ENCODE peak calls at places on chromosomes 13 and 19, in four cellular contexts. One of them, this sample, is unnamed.

GRCh38 chr19:43688059-43688763 is 18.2 kb upstream of the PLAUR start:
- DNase-seq in AG04450: no peak
- DNase-seq in WERI-Rb-1: no peak
- DNase-seq in adrenal gland: no peak
- DNase-seq in this sample: no peak

GRCh38 chr13:42720116-42720857 is 61.1 kb upstream of the FAM216B start:
- DNase-seq in adrenal gland: peak
- DNase-seq in WERI-Rb-1: no peak
- DNase-seq in AG04450: peak
- DNase-seq in this sample: peak

GRCh38 chr13:82758056-82758455 is 1124.2 kb downstream of the SLITRK1 start:
- DNase-seq in AG04450: no peak
- DNase-seq in WERI-Rb-1: peak
- DNase-seq in adrenal gland: peak
- DNase-seq in this sample: peak

GRCh38 chr13:37657134-37657533 is 58.6 kb upstream of the POSTN start:
- DNase-seq in adrenal gland: no peak
- DNase-seq in WERI-Rb-1: no peak
- DNase-seq in AG04450: no peak
- DNase-seq in this sample: peak

GRCh38 chr19:14418743-14419037 is 451 bp downstream of the DDX39A start:
- DNase-seq in WERI-Rb-1: no peak
- DNase-seq in adrenal gland: no peak
- DNase-seq in AG04450: no peak
- DNase-seq in this sample: no peak

GRCh38 chr19:18415177-18415867 is 3.9 kb upstream of the SSBP4 start:
- DNase-seq in adrenal gland: peak
- DNase-seq in AG04450: no peak
- DNase-seq in WERI-Rb-1: no peak
- DNase-seq in this sample: no peak

GRCh38 chr13:114078501-114079451 is 53.6 kb downstream of the RASA3 start:
- DNase-seq in AG04450: no peak
- DNase-seq in adrenal gland: peak
- DNase-seq in WERI-Rb-1: no peak
- DNase-seq in this sample: peak

GRCh38 chr13:113588394-113589111 is 4.0 kb downstream of the TFDP1 start:
- DNase-seq in WERI-Rb-1: peak
- DNase-seq in adrenal gland: no peak
- DNase-seq in AG04450: no peak
- DNase-seq in this sample: no peak

GRCh38 chr19:7781157-7781556 is 18.1 kb downstream of the CLEC4M start:
- DNase-seq in AG04450: no peak
- DNase-seq in adrenal gland: no peak
- DNase-seq in WERI-Rb-1: no peak
- DNase-seq in this sample: no peak

GRCh38 chr13:82216165-82216564 is 1666.1 kb downstream of the SLITRK1 start:
- DNase-seq in WERI-Rb-1: no peak
- DNase-seq in AG04450: no peak
- DNase-seq in adrenal gland: no peak
- DNase-seq in this sample: no peak

GRCh38 chr13:35342440-35342839 is 134.0 kb downstream of the MAB21L1 start:
- DNase-seq in WERI-Rb-1: no peak
- DNase-seq in AG04450: no peak
- DNase-seq in adrenal gland: no peak
- DNase-seq in this sample: no peak

GRCh38 chr19:40599331-40600085 is 1.7 kb upstream of the LTBP4 start:
- DNase-seq in adrenal gland: no peak
- DNase-seq in WERI-Rb-1: no peak
- DNase-seq in AG04450: no peak
- DNase-seq in this sample: no peak

GRCh38 chr19:15173746-15174404 is 26.9 kb downstream of the NOTCH3 start:
- DNase-seq in WERI-Rb-1: peak
- DNase-seq in adrenal gland: no peak
- DNase-seq in AG04450: no peak
- DNase-seq in this sample: no peak

GRCh38 chr13:52001120-52001731 is 10.0 kb downstream of the ATP7B start:
- DNase-seq in adrenal gland: no peak
- DNase-seq in AG04450: peak
- DNase-seq in WERI-Rb-1: no peak
- DNase-seq in this sample: peak

GRCh38 chr13:108859202-108860012 is 230.0 kb downstream of the MYO16 start:
- DNase-seq in adrenal gland: no peak
- DNase-seq in AG04450: peak
- DNase-seq in WERI-Rb-1: no peak
- DNase-seq in this sample: no peak

GRCh38 chr19:17337675-17338439 is 504 bp downstream of the GTPBP3 start:
- DNase-seq in WERI-Rb-1: no peak
- DNase-seq in AG04450: no peak
- DNase-seq in adrenal gland: no peak
- DNase-seq in this sample: peak

GRCh38 chr19:3369337-3370213 is 3.2 kb downstream of the NFIC start:
- DNase-seq in AG04450: no peak
- DNase-seq in adrenal gland: peak
- DNase-seq in WERI-Rb-1: no peak
- DNase-seq in this sample: no peak

GRCh38 chr19:48757741-48758144 is 2.4 kb downstream of the FGF21 start:
- DNase-seq in AG04450: no peak
- DNase-seq in WERI-Rb-1: no peak
- DNase-seq in adrenal gland: no peak
- DNase-seq in this sample: no peak

GRCh38 chr19:48754950-48755645 is at the start of gene FGF21:
- DNase-seq in adrenal gland: no peak
- DNase-seq in WERI-Rb-1: no peak
- DNase-seq in AG04450: no peak
- DNase-seq in this sample: no peak

GRCh38 chr19:48756686-48757085 is 1.4 kb downstream of the FGF21 start:
- DNase-seq in AG04450: no peak
- DNase-seq in adrenal gland: no peak
- DNase-seq in WERI-Rb-1: no peak
- DNase-seq in this sample: no peak

GRCh38 chr19:48757089-48757675 is 1.9 kb downstream of the FGF21 start:
- DNase-seq in WERI-Rb-1: no peak
- DNase-seq in AG04450: no peak
- DNase-seq in adrenal gland: no peak
- DNase-seq in this sample: no peak

DNA sequence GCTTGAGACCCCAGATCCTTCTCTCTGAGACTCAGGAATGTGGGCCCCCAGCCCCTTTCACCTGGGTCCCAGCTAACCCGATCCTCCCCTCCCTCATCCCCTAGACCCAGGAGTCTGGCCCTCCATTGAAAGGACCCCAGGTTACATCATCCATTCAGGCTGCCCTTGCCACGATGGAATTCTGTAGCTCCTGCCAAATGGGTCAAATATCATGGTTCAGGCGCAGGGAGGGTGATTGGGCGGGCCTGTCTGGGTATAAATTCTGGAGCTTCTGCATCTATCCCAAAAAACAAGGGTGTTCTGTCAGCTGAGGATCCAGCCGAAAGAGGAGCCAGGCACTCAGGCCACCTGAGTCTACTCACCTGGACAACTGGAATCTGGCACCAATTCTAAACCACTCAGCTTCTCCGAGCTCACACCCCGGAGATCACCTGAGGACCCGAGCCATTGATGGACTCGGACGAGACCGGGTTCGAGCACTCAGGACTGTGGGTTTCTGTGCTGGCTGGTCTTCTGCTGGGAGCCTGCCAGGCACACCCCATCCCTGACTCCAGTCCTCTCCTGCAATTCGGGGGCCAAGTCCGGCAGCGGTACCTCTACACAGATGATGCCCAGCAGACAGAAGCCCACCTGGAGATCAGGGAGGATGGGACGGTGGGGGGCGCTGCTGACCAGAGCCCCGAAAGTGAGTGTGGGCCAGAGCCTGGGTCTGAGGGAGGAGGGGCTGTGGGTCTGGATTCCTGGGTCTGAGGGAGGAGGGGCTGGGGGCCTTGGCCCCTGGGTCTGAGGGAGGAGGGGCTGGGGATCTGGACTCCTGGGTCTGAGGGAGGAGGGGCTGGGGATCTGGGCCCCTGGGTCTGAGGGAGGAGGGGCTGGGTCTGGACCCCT is 707 bp downstream of the FGF21 start:
- DNase-seq in WERI-Rb-1: no peak
- DNase-seq in adrenal gland: no peak
- DNase-seq in AG04450: no peak
- DNase-seq in this sample: no peak
- H3K27ac ChIP-seq in WERI-Rb-1: no peak
- H3K27ac ChIP-seq in adrenal gland: no peak
- H3K27ac ChIP-seq in AG04450: no peak
- H3K27ac ChIP-seq in this sample: peak

DNA sequence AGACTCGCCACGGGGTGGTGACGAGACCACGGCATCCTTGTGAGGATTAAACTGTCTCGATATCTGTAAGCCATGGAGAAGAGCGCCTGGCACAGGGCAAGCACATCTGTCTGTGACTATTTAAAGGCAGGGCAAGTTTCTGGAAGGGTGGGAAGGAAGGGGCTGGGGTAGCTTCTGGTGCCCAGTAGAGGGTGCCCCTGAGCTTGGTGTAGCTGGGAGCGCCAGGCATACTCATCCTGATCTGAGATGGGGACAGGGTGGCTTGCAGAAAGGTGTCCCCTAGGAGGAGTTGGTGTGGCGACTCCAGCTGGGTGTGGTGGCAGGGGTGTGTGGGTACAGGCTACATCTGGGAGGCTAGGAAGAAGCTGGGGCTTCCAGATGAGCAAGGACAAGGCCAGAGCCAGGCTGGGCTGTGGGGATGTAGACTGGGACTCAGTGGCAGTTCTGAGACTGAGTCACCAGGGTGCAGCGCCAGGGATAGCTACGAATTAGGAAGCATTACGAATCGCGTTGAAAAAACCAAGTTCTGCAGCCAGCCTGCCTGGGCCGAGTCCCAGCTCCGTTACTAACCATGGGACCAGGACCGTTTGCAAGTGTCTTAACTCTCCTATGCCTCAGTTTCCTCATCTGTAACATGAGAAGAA is 23.1 kb upstream of the ASPDH start:
- DNase-seq in adrenal gland: no peak
- DNase-seq in WERI-Rb-1: no peak
- DNase-seq in AG04450: no peak
- DNase-seq in this sample: no peak
- TF ChIP-seq CTCF in adrenal gland: no peak
- TF ChIP-seq CTCF in WERI-Rb-1: no peak
- TF ChIP-seq CTCF in AG04450: no peak
- TF ChIP-seq CTCF in this sample: no peak

GRCh38 chr13:110396913-110397379 is 89.9 kb downstream of the COL4A2 start:
- DNase-seq in WERI-Rb-1: no peak
- DNase-seq in adrenal gland: peak
- DNase-seq in AG04450: peak
- DNase-seq in this sample: peak
- H3K27ac ChIP-seq in WERI-Rb-1: no peak
- H3K27ac ChIP-seq in adrenal gland: peak
- H3K27ac ChIP-seq in AG04450: peak
- H3K27ac ChIP-seq in this sample: peak

GRCh38 chr19:41887711-41888382 is 4.9 kb downstream of the ARHGEF1 start:
- DNase-seq in AG04450: no peak
- DNase-seq in adrenal gland: no peak
- DNase-seq in WERI-Rb-1: no peak
- DNase-seq in this sample: peak
- TF ChIP-seq CTCF in AG04450: no peak
- TF ChIP-seq CTCF in adrenal gland: no peak
- TF ChIP-seq CTCF in WERI-Rb-1: no peak
- TF ChIP-seq CTCF in this sample: no peak

GRCh38 chr19:5943623-5944022 is 29.6 kb downstream of the CAPS start:
- DNase-seq in AG04450: no peak
- DNase-seq in adrenal gland: no peak
- DNase-seq in WERI-Rb-1: no peak
- DNase-seq in this sample: no peak

GRCh38 chr19:5948697-5949564 is 29.0 kb downstream of the RANBP3 start:
- DNase-seq in AG04450: no peak
- DNase-seq in adrenal gland: no peak
- DNase-seq in WERI-Rb-1: no peak
- DNase-seq in this sample: no peak

GRCh38 chr19:5949792-5950305 is 28.1 kb downstream of the RANBP3 start:
- DNase-seq in adrenal gland: no peak
- DNase-seq in AG04450: no peak
- DNase-seq in WERI-Rb-1: no peak
- DNase-seq in this sample: no peak

GRCh38 chr19:5950744-5951143 is 27.2 kb downstream of the RANBP3 start:
- DNase-seq in adrenal gland: no peak
- DNase-seq in WERI-Rb-1: no peak
- DNase-seq in AG04450: no peak
- DNase-seq in this sample: no peak

DNA sequence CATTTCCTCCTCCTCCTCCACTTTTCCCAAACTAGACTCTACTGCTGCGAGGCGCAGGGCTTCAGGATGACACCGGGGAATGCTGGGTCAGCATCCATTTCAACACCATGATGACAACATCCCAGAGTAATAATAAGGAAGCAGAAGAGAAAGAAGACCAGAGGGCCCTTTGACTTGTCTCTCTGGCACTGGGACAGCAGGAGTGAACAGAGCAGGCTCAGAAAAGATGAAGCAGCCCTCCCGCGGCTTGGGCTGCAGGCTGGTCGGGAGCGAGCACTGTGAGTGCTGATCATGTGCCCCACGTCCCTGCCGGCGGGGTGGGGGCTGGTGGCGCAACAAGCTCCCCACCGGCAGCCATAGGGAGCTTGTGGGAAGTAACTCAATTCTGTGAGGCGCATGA is 30.5 kb downstream of the RANBP3 start:
- DNase-seq in AG04450: no peak
- DNase-seq in WERI-Rb-1: no peak
- DNase-seq in adrenal gland: peak
- DNase-seq in this sample: no peak
- H3K27ac ChIP-seq in AG04450: peak
- H3K27ac ChIP-seq in WERI-Rb-1: no peak
- H3K27ac ChIP-seq in adrenal gland: no peak
- H3K27ac ChIP-seq in this sample: peak

GRCh38 chr13:32585625-32586021 is 629 bp upstream of the PDS5B start:
- DNase-seq in adrenal gland: peak
- DNase-seq in AG04450: no peak
- DNase-seq in WERI-Rb-1: no peak
- DNase-seq in this sample: no peak

GRCh38 chr13:32577032-32577431 is 9.2 kb upstream of the PDS5B start:
- DNase-seq in adrenal gland: no peak
- DNase-seq in WERI-Rb-1: no peak
- DNase-seq in AG04450: no peak
- DNase-seq in this sample: no peak

GRCh38 chr13:32582991-32583390 is 3.3 kb upstream of the PDS5B start:
- DNase-seq in adrenal gland: no peak
- DNase-seq in AG04450: no peak
- DNase-seq in WERI-Rb-1: no peak
- DNase-seq in this sample: no peak

GRCh38 chr13:32582281-32582680 is 4.0 kb upstream of the PDS5B start:
- DNase-seq in WERI-Rb-1: no peak
- DNase-seq in AG04450: no peak
- DNase-seq in adrenal gland: no peak
- DNase-seq in this sample: no peak

DNA sequence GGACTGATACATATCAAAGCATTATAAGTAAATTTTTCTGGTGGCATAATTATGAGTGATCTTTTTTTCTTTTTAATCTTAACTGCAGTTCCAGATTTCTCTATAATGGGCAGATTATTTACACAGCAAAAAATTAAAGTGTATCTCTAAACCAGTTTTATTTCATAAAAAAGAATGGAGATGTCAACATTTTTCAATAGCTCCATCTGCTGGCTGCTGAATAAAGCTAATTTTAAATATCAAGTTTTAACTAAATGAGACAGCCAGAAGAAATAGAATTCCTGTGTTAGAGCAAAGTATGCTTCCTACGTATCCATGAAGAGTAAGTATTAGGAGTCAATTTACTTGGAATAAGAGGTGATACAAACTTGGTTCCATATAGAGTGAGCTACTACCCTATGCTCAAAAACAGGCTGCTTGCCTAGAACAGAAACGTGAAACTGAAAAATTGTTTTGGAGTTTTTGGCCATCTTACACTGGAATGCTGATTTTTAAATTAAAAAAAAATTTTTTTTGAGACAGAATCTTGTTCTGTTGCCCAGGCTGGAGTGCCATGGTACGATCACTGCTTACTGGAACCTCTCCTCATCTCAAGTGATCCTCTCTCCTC is 5.0 kb upstream of the PDS5B start:
- DNase-seq in WERI-Rb-1: no peak
- DNase-seq in adrenal gland: no peak
- DNase-seq in AG04450: no peak
- DNase-seq in this sample: no peak
- TF ChIP-seq CTCF in WERI-Rb-1: peak
- TF ChIP-seq CTCF in adrenal gland: peak
- TF ChIP-seq CTCF in AG04450: peak
- TF ChIP-seq CTCF in this sample: peak

This sample was measured in RWPE1.